ENCODE peak calls at places on chromosomes 3 and 15, in four cellular contexts. K is IMR-90, J is K562, P is GM12878. A is an unnamed sample.

GRCh38 chr15:43209059-43209824 is 11.6 kb downstream of the EPB42 start:
- DNase-seq in K (no peak), J (peak), P (no peak), A (no peak)

GRCh38 chr3:178562143-178562868 is 26.1 kb downstream of the KCNMB2 start:
- DNase-seq in K (no peak), J (no peak), P (no peak), A (no peak)

GRCh38 chr3:118628704-118629341 is 405.8 kb downstream of the IGSF11 start:
- DNase-seq in K (peak), J (peak), P (peak), A (peak)

GRCh38 chr3:125589743-125590142 is 5.6 kb downstream of the OSBPL11 start:
- DNase-seq in K (no peak), J (no peak), P (no peak), A (no peak)

GRCh38 chr15:90914240-90915080 is 11.4 kb downstream of the MAN2A2 start:
- DNase-seq in K (no peak), J (no peak), P (no peak), A (no peak)

GRCh38 chr3:122350814-122351418 is 25.9 kb downstream of the CSTA start:
- DNase-seq in K (peak), J (no peak), P (no peak), A (no peak)

GRCh38 chr3:13044496-13045244 is 28.6 kb downstream of the IQSEC1 start:
- DNase-seq in K (no peak), J (no peak), P (no peak), A (no peak)

GRCh38 chr3:148079370-148079769 is 618.3 kb upstream of the AGTR1 start:
- DNase-seq in K (no peak), J (no peak), P (no peak), A (no peak)

GRCh38 chr3:77825045-77825827 is 785.3 kb downstream of the ROBO2 start:
- DNase-seq in K (peak), J (no peak), P (no peak), A (no peak)

GRCh38 chr3:33134026-33134625 is 20.3 kb downstream of the CRTAP start:
- DNase-seq in K (peak), J (no peak), P (no peak), A (no peak)

GRCh38 chr3:58672451-58672850 is 5.9 kb upstream of the FAM3D start:
- DNase-seq in K (no peak), J (no peak), P (no peak), A (no peak)

GRCh38 chr3:14922863-14923262 is 24.5 kb upstream of the NR2C2 start:
- DNase-seq in K (no peak), J (no peak), P (no peak), A (no peak)

GRCh38 chr3:194522579-194523046 is 35.8 kb upstream of the ATP13A3 start:
- DNase-seq in K (peak), J (no peak), P (no peak), A (no peak)

GRCh38 chr15:98493966-98494511 is 154.3 kb upstream of the IGF1R start:
- DNase-seq in K (no peak), J (no peak), P (no peak), A (no peak)

GRCh38 chr3:72445827-72446405 is 402.3 kb downstream of the SHQ1 start:
- DNase-seq in K (peak), J (no peak), P (no peak), A (no peak)

GRCh38 chr3:72448375-72448823 is 399.8 kb downstream of the SHQ1 start:
- DNase-seq in K (no peak), J (no peak), P (no peak), A (no peak)

GRCh38 chr3:72446406-72447058 is 401.7 kb downstream of the SHQ1 start:
- DNase-seq in K (peak), J (no peak), P (no peak), A (no peak)

GRCh38 chr3:72448858-72449257 is 399.4 kb downstream of the SHQ1 start:
- DNase-seq in K (no peak), J (peak), P (no peak), A (no peak)

GRCh38 chr3:72447059-72447946 is 400.9 kb downstream of the SHQ1 start:
- DNase-seq in K (peak), J (peak), P (no peak), A (peak)
- H3K27ac ChIP-seq in K (peak), J (peak), P (no peak), A (peak)

GRCh38 chr15:51343466-51343865 is 2.0 kb downstream of the GLDN start:
- DNase-seq in K (no peak), J (no peak), P (no peak), A (no peak)

GRCh38 chr15:51341366-51342248 is at the start of gene GLDN:
- DNase-seq in K (peak), J (no peak), P (no peak), A (peak)

GRCh38 chr15:51338496-51338895 is at the start of gene CYP19A1:
- DNase-seq in K (no peak), J (no peak), P (no peak), A (no peak)

GRCh38 chr15:51342249-51342999 is 969 bp downstream of the GLDN start:
- DNase-seq in K (no peak), J (no peak), P (no peak), A (peak)
- TF ChIP-seq CHD1 in K (no peak), J (no peak), P (no peak), A (no peak)

GRCh38 chr3:111999924-112000835 is 1.5 kb downstream of the TAGLN3 start:
- DNase-seq in K (peak), J (no peak), P (no peak), A (no peak)
- H3K27ac ChIP-seq in K (no peak), J (no peak), P (no peak), A (no peak)

DNA sequence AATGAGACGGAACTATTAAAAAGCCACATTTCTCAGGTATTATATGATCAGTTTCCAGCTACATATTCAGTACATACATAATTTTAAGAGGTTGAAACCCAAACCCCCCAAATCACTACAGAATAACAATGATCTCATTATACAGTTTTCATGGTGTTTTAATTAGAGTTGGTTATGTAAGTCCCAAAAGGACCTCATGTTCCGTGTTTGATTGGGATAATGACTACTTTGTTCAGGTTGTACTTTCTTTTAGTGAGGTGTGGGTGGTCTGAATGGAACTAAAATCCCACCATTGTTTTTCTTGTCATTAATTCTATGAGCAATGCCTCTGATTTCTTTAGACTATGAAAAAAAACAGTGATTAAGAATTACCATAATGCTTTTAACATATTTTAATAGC is 905.6 kb downstream of the NAALADL2 start:
- DNase-seq in K (no peak), J (no peak), P (no peak), A (no peak)
- TF ChIP-seq CHD1 in K (no peak), J (no peak), P (no peak), A (no peak)

A was measured in H1.